ENCODE peak calls at places on chromosomes 13 and 19, in six cellular contexts. U is GM23248; T is NCI-H774; R is T-helper 17 cell; K is NCI-H82; A is stimulated activated CD8-positive, alpha-beta memory T cell treated with anti-CD3 and anti-CD28 coated beads, Interleukin-7, amount 100 ng/mL, for 4 hours. J is an unnamed sample.

GRCh38 chr19:28839455-28839854 is 373.5 kb downstream of the UQCRFS1 start:
- DNase-seq in U (no peak), K (no peak), T (no peak), R (no peak), A (no peak), J (no peak)

GRCh38 chr19:36046443-36047050 is 7.5 kb downstream of the THAP8 start:
- DNase-seq in U (peak; percentile 43), A (no peak), R (no peak), T (no peak), K (no peak), J (no peak)

GRCh38 chr13:20131057-20131832 is 29.6 kb downstream of the GJA3 start:
- DNase-seq in K (no peak), A (no peak), R (no peak), U (no peak), T (no peak), J (no peak)

GRCh38 chr13:98889419-98890079 is 88.3 kb downstream of the DOCK9 start:
- DNase-seq in T (no peak), A (no peak), U (no peak), R (no peak), K (no peak), J (no peak)

GRCh38 chr19:15252398-15253018 is 20.3 kb upstream of the EPHX3 start:
- DNase-seq in R (no peak), U (peak; percentile 77), A (no peak), T (no peak), K (peak; percentile 38), J (no peak)

GRCh38 chr19:2624537-2625091 is 77.9 kb downstream of the GNG7 start:
- DNase-seq in U (peak; percentile 37), K (no peak), A (no peak), R (no peak), T (no peak), J (no peak)

GRCh38 chr19:33233056-33233873 is 7.6 kb upstream of the SLC7A10 start:
- DNase-seq in A (no peak), U (no peak), T (no peak), R (no peak), K (no peak), J (no peak)

GRCh38 chr13:39310961-39311360 is 272.7 kb downstream of the NHLRC3 start:
- DNase-seq in U (no peak), R (no peak), A (no peak), K (no peak), T (no peak), J (no peak)

GRCh38 chr13:66492479-66492878 is 737.7 kb downstream of the PCDH9 start:
- DNase-seq in A (no peak), U (no peak), R (no peak), K (peak; percentile 70), T (no peak), J (no peak)

GRCh38 chr13:110314516-110315245 is 7.6 kb downstream of the COL4A2 start:
- DNase-seq in T (no peak), U (no peak), K (no peak), A (no peak), R (no peak), J (no peak)

GRCh38 chr19:28485300-28485699 is 727.7 kb downstream of the UQCRFS1 start:
- DNase-seq in R (no peak), K (peak; percentile 17), T (no peak), U (no peak), A (no peak), J (no peak)

GRCh38 chr13:83531022-83531421 is 351.3 kb downstream of the SLITRK1 start:
- DNase-seq in T (no peak), R (no peak), A (no peak), K (no peak), U (no peak), J (no peak)

GRCh38 chr13:102128216-102128800 is 273.5 kb downstream of the FGF14 start:
- DNase-seq in R (no peak), U (peak; percentile 71), A (no peak), K (no peak), T (no peak), J (no peak)

GRCh38 chr13:45194081-45194939 is 6.5 kb downstream of the KCTD4 start:
- DNase-seq in A (no peak), U (peak; percentile 80), R (no peak), K (no peak), T (no peak), J (no peak)

GRCh38 chr19:55479451-55480230 is 3.2 kb downstream of the ZNF628 start:
- DNase-seq in R (no peak), A (no peak), K (no peak), T (no peak), U (no peak), J (no peak)

GRCh38 chr19:33391631-33392249 is 18.2 kb downstream of the CEBPG start:
- DNase-seq in R (no peak), A (no peak), U (no peak), K (no peak), T (no peak), J (no peak)

GRCh38 chr13:30486230-30487074 is 20.7 kb upstream of the HMGB1 start:
- DNase-seq in T (no peak), K (no peak), R (no peak), A (no peak), U (no peak), J (no peak)

GRCh38 chr19:3346677-3347353 is 19.6 kb upstream of the NFIC start:
- DNase-seq in U (peak; percentile 83), R (no peak), T (no peak), A (no peak), K (no peak), J (no peak)

GRCh38 chr13:33205804-33206221 is 79.7 kb downstream of the STARD13 start:
- DNase-seq in T (no peak), R (no peak), A (no peak), U (no peak), K (peak; percentile 51), J (no peak)

GRCh38 chr19:48719263-48720171 is at the start of gene MAMSTR:
- DNase-seq in U (no peak), A (no peak), T (no peak), K (no peak), R (no peak), J (no peak)

GRCh38 chr19:6639439-6639838 is 30.5 kb downstream of the TNFSF14 start:
- DNase-seq in A (no peak), R (no peak), K (no peak), T (no peak), U (peak; percentile 50), J (no peak)

GRCh38 chr13:102643656-102644055 is 46.9 kb downstream of the TPP2 start:
- DNase-seq in K (no peak), A (no peak), T (no peak), R (no peak), U (no peak), J (no peak)

GRCh38 chr19:45782820-45783785 is 813 bp upstream of the DMPK start:
- DNase-seq in K (no peak), U (peak; percentile 92), R (no peak), T (no peak), A (no peak), J (no peak)

GRCh38 chr19:4140237-4140711 is 13.2 kb upstream of the CREB3L3 start:
- DNase-seq in R (no peak), K (peak; percentile 79), T (peak; percentile 43), A (no peak), U (peak; percentile 88), J (no peak)

GRCh38 chr13:36758345-36758744 is 60.7 kb upstream of the RFXAP start:
- DNase-seq in U (no peak), A (no peak), K (no peak), R (no peak), T (peak; percentile 9), J (no peak)

GRCh38 chr19:42378225-42378929 is 11.7 kb downstream of the CNFN start:
- DNase-seq in K (peak; percentile 39), T (no peak), A (no peak), R (no peak), U (no peak), J (no peak)